ENCODE peak calls at places on chromosomes 7 and 10, in six cellular contexts. V, H, O, B, P and J are unnamed samples.

GRCh38 chr7:2595258-2595860 is 36.4 kb upstream of the TTYH3 start:
- DNase-seq in V (no peak), H (no peak), O (no peak), P (no peak), B (no peak), J (no peak)

GRCh38 chr10:96587255-96588059 is 645 bp upstream of the TM9SF3 start:
- DNase-seq in H (peak), O (no peak), V (peak), P (no peak), B (peak), J (no peak)

GRCh38 chr7:95686109-95686508 is 86.2 kb upstream of the DYNC1I1 start:
- DNase-seq in O (peak), V (no peak), H (no peak), P (peak), B (peak), J (no peak)

GRCh38 chr10:7179536-7179935 is 231.3 kb downstream of the SFMBT2 start:
- DNase-seq in O (no peak), B (no peak), H (no peak), P (no peak), V (no peak), J (no peak)

GRCh38 chr10:47015404-47015803 is 104.2 kb downstream of the PTPN20 start:
- DNase-seq in P (no peak), V (no peak), O (no peak), B (no peak), H (no peak), J (no peak)

GRCh38 chr10:63539994-63540393 is 18.8 kb downstream of the REEP3 start:
- DNase-seq in V (no peak), O (no peak), P (no peak), B (no peak), H (no peak), J (no peak)

GRCh38 chr7:50474382-50475155 is 24.4 kb upstream of the FIGNL1 start:
- DNase-seq in P (no peak), V (no peak), O (no peak), B (no peak), H (no peak), J (no peak)

GRCh38 chr7:98879198-98879988 is 1.1 kb downstream of the TRRAP start:
- DNase-seq in H (peak), O (no peak), P (peak), B (no peak), V (no peak), J (no peak)

GRCh38 chr10:95264227-95265051 is 26.4 kb downstream of the PDLIM1 start:
- DNase-seq in V (no peak), P (no peak), B (no peak), H (no peak), O (no peak), J (no peak)

GRCh38 chr7:28037220-28038010 is 143.2 kb downstream of the JAZF1 start:
- DNase-seq in O (peak), B (no peak), V (peak), P (no peak), H (no peak), J (peak)

GRCh38 chr7:159098424-159098786 is 46.3 kb downstream of the VIPR2 start:
- DNase-seq in O (no peak), V (no peak), P (no peak), H (no peak), B (no peak), J (no peak)

GRCh38 chr10:124701881-124702656 is 42.1 kb downstream of the FAM53B start:
- DNase-seq in P (no peak), V (no peak), H (no peak), B (no peak), O (no peak), J (no peak)

GRCh38 chr10:13877154-13877909 is 290.6 kb downstream of the PRPF18 start:
- DNase-seq in H (no peak), O (no peak), B (no peak), P (no peak), V (no peak), J (no peak)

GRCh38 chr10:56633876-56634452 is 272.9 kb upstream of the ZWINT start:
- DNase-seq in H (no peak), V (no peak), P (peak), O (no peak), B (no peak), J (no peak)

GRCh38 chr7:119197872-119198527 is 973.5 kb downstream of the ANKRD7 start:
- DNase-seq in P (no peak), V (no peak), O (peak), H (no peak), B (no peak), J (no peak)

GRCh38 chr10:124049484-124049883 is 43.9 kb downstream of the CHST15 start:
- DNase-seq in V (no peak), H (no peak), B (no peak), P (no peak), O (peak), J (no peak)

GRCh38 chr7:42493436-42494198 is 256.6 kb upstream of the GLI3 start:
- DNase-seq in V (peak), O (peak), B (peak), H (no peak), P (no peak), J (peak)

GRCh38 chr10:45235823-45236222 is 79.6 kb downstream of the OR13A1 start:
- DNase-seq in B (no peak), O (no peak), H (no peak), P (no peak), V (no peak), J (no peak)

GRCh38 chr10:4447977-4448376 is 378.0 kb upstream of the AKR1E2 start:
- DNase-seq in H (no peak), O (no peak), B (no peak), P (no peak), V (no peak), J (no peak)

GRCh38 chr10:119428789-119429188 is 113.7 kb downstream of the RGS10 start:
- DNase-seq in H (no peak), V (peak), B (no peak), P (no peak), O (peak), J (no peak)

GRCh38 chr10:70593513-70593890 is 9.0 kb downstream of the PRF1 start:
- DNase-seq in P (no peak), B (no peak), O (no peak), H (no peak), V (no peak), J (no peak)

GRCh38 chr7:129437190-129437589 is 3.0 kb downstream of the STRIP2 start:
- DNase-seq in P (no peak), O (no peak), H (no peak), V (no peak), B (no peak), J (no peak)

GRCh38 chr7:151743481-151743983 is 133.4 kb downstream of the PRKAG2 start:
- DNase-seq in H (no peak), V (no peak), B (peak), P (no peak), O (no peak), J (no peak)

GRCh38 chr7:24051651-24052050 is 232.3 kb upstream of the NPY start:
- DNase-seq in V (no peak), B (no peak), O (no peak), P (no peak), H (no peak), J (no peak)

GRCh38 chr7:87359366-87359765 is 13.9 kb downstream of the CROT start:
- DNase-seq in O (peak), V (no peak), P (no peak), H (no peak), B (no peak), J (no peak)

GRCh38 chr7:65798111-65799075 is 74.5 kb upstream of the VKORC1L1 start:
- DNase-seq in H (no peak), P (no peak), B (no peak), O (no peak), V (peak), J (no peak)

GRCh38 chr7:44801890-44802289 is 5.4 kb downstream of the PPIA start:
- DNase-seq in V (no peak), O (no peak), P (no peak), B (no peak), H (no peak), J (no peak)

GRCh38 chr10:37732685-37733084 is 124.7 kb downstream of the ZNF248 start:
- DNase-seq in B (no peak), V (no peak), O (no peak), P (no peak), H (no peak), J (no peak)

GRCh38 chr10:48945441-48946143 is 6.0 kb upstream of the LRRC18 start:
- DNase-seq in P (no peak), O (no peak), B (no peak), H (no peak), V (no peak), J (no peak)

GRCh38 chr7:38398725-38399321 is 125.4 kb upstream of the TARP start:
- DNase-seq in P (no peak), O (no peak), B (peak), V (no peak), H (peak), J (no peak)

GRCh38 chr7:116687801-116688201 is 15.8 kb downstream of the MET start:
- DNase-seq in P (no peak), H (no peak), B (no peak), V (no peak), O (peak), J (no peak)

GRCh38 chr7:2681954-2682799 is 5.8 kb upstream of the AMZ1 start:
- DNase-seq in H (no peak), O (no peak), V (no peak), P (no peak), B (peak), J (no peak)

GRCh38 chr7:44134943-44135628 is 6.0 kb downstream of the MYL7 start:
- DNase-seq in V (no peak), P (peak), O (no peak), H (no peak), B (no peak), J (no peak)

GRCh38 chr7:2554654-2555053 is 670 bp downstream of the BRAT1 start:
- DNase-seq in B (no peak), O (no peak), P (no peak), V (no peak), H (no peak), J (no peak)

GRCh38 chr7:50156163-50156562 is 63.1 kb upstream of the ZPBP start:
- DNase-seq in H (no peak), O (no peak), P (no peak), V (no peak), B (no peak), J (no peak)

GRCh38 chr7:122046402-122046801 is 97.6 kb downstream of the AASS start:
- DNase-seq in P (no peak), H (no peak), O (no peak), V (no peak), B (no peak), J (no peak)

GRCh38 chr10:6597478-6597877 is 17.4 kb upstream of the PRKCQ start:
- DNase-seq in H (no peak), O (no peak), V (no peak), B (no peak), P (no peak), J (no peak)

GRCh38 chr7:69906309-69906995 is 308.2 kb downstream of the AUTS2 start:
- DNase-seq in O (no peak), H (no peak), P (no peak), B (no peak), V (no peak), J (no peak)

GRCh38 chr10:14665865-14666857 is 108.5 kb downstream of the FAM107B start:
- DNase-seq in V (no peak), P (no peak), B (no peak), O (no peak), H (no peak), J (no peak)